ENCODE peak calls at places on chromosomes 16 and 17, in ten cellular contexts. One of them, this sample, is unnamed.

GRCh38 chr17:49967621-49968379 is 1.2 kb upstream of the DLX4 start:
- DNase-seq in uterus: no peak
- DNase-seq in epithelial cell of esophagus: no peak
- DNase-seq in choroid plexus epithelial cell: no peak
- DNase-seq in CD8-positive, alpha-beta T cell: no peak
- DNase-seq in A673: no peak
- DNase-seq in AG10803: no peak
- DNase-seq in HFFc6: no peak
- DNase-seq in activated B cell treated with CpG ODN at 0.5 μM for 24 hours: no peak
- DNase-seq in GM12878: no peak
- DNase-seq in this sample: no peak

GRCh38 chr17:17028059-17028877 is 14.0 kb upstream of the MPRIP start:
- DNase-seq in uterus: no peak
- DNase-seq in epithelial cell of esophagus: peak; percentile 99
- DNase-seq in choroid plexus epithelial cell: peak; percentile 59
- DNase-seq in CD8-positive, alpha-beta T cell: no peak
- DNase-seq in A673: no peak
- DNase-seq in AG10803: peak; percentile 90
- DNase-seq in HFFc6: peak; percentile 95
- DNase-seq in activated B cell treated with CpG ODN at 0.5 μM for 24 hours: no peak
- DNase-seq in GM12878: no peak
- DNase-seq in this sample: no peak

GRCh38 chr16:21161211-21161610 is 2.7 kb downstream of the LDAF1 start:
- DNase-seq in uterus: no peak
- DNase-seq in epithelial cell of esophagus: no peak
- DNase-seq in choroid plexus epithelial cell: peak; percentile 27
- DNase-seq in CD8-positive, alpha-beta T cell: no peak
- DNase-seq in A673: no peak
- DNase-seq in AG10803: peak; percentile 57
- DNase-seq in HFFc6: no peak
- DNase-seq in activated B cell treated with CpG ODN at 0.5 μM for 24 hours: no peak
- DNase-seq in GM12878: no peak
- DNase-seq in this sample: no peak

GRCh38 chr16:490768-491167 is 36.7 kb upstream of the CAPN15 start:
- DNase-seq in uterus: no peak
- DNase-seq in epithelial cell of esophagus: no peak
- DNase-seq in choroid plexus epithelial cell: no peak
- DNase-seq in CD8-positive, alpha-beta T cell: no peak
- DNase-seq in A673: no peak
- DNase-seq in AG10803: no peak
- DNase-seq in HFFc6: no peak
- DNase-seq in activated B cell treated with CpG ODN at 0.5 μM for 24 hours: no peak
- DNase-seq in GM12878: no peak
- DNase-seq in this sample: no peak

GRCh38 chr17:65413390-65413789 is 148.1 kb downstream of the AXIN2 start:
- DNase-seq in uterus: no peak
- DNase-seq in epithelial cell of esophagus: no peak
- DNase-seq in choroid plexus epithelial cell: no peak
- DNase-seq in CD8-positive, alpha-beta T cell: no peak
- DNase-seq in A673: no peak
- DNase-seq in AG10803: no peak
- DNase-seq in HFFc6: no peak
- DNase-seq in activated B cell treated with CpG ODN at 0.5 μM for 24 hours: no peak
- DNase-seq in GM12878: no peak
- DNase-seq in this sample: no peak

GRCh38 chr16:12089492-12090161 is 113.1 kb downstream of the SNX29 start:
- DNase-seq in uterus: peak; percentile 34
- DNase-seq in epithelial cell of esophagus: peak; percentile 62
- DNase-seq in choroid plexus epithelial cell: peak; percentile 80
- DNase-seq in CD8-positive, alpha-beta T cell: peak; percentile 22
- DNase-seq in A673: peak; percentile 14
- DNase-seq in AG10803: peak; percentile 67
- DNase-seq in HFFc6: no peak
- DNase-seq in activated B cell treated with CpG ODN at 0.5 μM for 24 hours: peak; percentile 37
- DNase-seq in GM12878: no peak
- DNase-seq in this sample: peak; percentile 27

GRCh38 chr17:32746698-32747097 is 130.2 kb downstream of the MYO1D start:
- DNase-seq in uterus: no peak
- DNase-seq in epithelial cell of esophagus: peak; percentile 83
- DNase-seq in choroid plexus epithelial cell: peak; percentile 80
- DNase-seq in CD8-positive, alpha-beta T cell: no peak
- DNase-seq in A673: no peak
- DNase-seq in AG10803: peak; percentile 70
- DNase-seq in HFFc6: peak; percentile 54
- DNase-seq in activated B cell treated with CpG ODN at 0.5 μM for 24 hours: no peak
- DNase-seq in GM12878: no peak
- DNase-seq in this sample: no peak

GRCh38 chr17:20121359-20122235 is 112.4 kb downstream of the SPECC1 start:
- DNase-seq in uterus: peak; percentile 58
- DNase-seq in epithelial cell of esophagus: peak; percentile 67
- DNase-seq in choroid plexus epithelial cell: peak; percentile 72
- DNase-seq in CD8-positive, alpha-beta T cell: peak; percentile 71
- DNase-seq in A673: peak; percentile 53
- DNase-seq in AG10803: peak; percentile 62
- DNase-seq in HFFc6: peak; percentile 35
- DNase-seq in activated B cell treated with CpG ODN at 0.5 μM for 24 hours: peak; percentile 52
- DNase-seq in GM12878: peak; percentile 23
- DNase-seq in this sample: peak; percentile 73

GRCh38 chr16:88345943-88346560 is 36.7 kb upstream of the ZNF469 start:
- DNase-seq in uterus: peak; percentile 51
- DNase-seq in epithelial cell of esophagus: no peak
- DNase-seq in choroid plexus epithelial cell: no peak
- DNase-seq in CD8-positive, alpha-beta T cell: no peak
- DNase-seq in A673: no peak
- DNase-seq in AG10803: no peak
- DNase-seq in HFFc6: no peak
- DNase-seq in activated B cell treated with CpG ODN at 0.5 μM for 24 hours: no peak
- DNase-seq in GM12878: no peak
- DNase-seq in this sample: no peak

GRCh38 chr16:88343276-88343791 is 39.4 kb upstream of the ZNF469 start:
- DNase-seq in uterus: no peak
- DNase-seq in epithelial cell of esophagus: no peak
- DNase-seq in choroid plexus epithelial cell: no peak
- DNase-seq in CD8-positive, alpha-beta T cell: no peak
- DNase-seq in A673: no peak
- DNase-seq in AG10803: no peak
- DNase-seq in HFFc6: no peak
- DNase-seq in activated B cell treated with CpG ODN at 0.5 μM for 24 hours: no peak
- DNase-seq in GM12878: no peak
- DNase-seq in this sample: no peak

GRCh38 chr16:88345031-88345942 is 37.5 kb upstream of the ZNF469 start:
- DNase-seq in uterus: no peak
- DNase-seq in epithelial cell of esophagus: no peak
- DNase-seq in choroid plexus epithelial cell: no peak
- DNase-seq in CD8-positive, alpha-beta T cell: no peak
- DNase-seq in A673: no peak
- DNase-seq in AG10803: no peak
- DNase-seq in HFFc6: no peak
- DNase-seq in activated B cell treated with CpG ODN at 0.5 μM for 24 hours: no peak
- DNase-seq in GM12878: no peak
- DNase-seq in this sample: no peak

GRCh38 chr16:88342491-88342890 is 40.3 kb upstream of the ZNF469 start:
- DNase-seq in uterus: no peak
- DNase-seq in epithelial cell of esophagus: no peak
- DNase-seq in choroid plexus epithelial cell: no peak
- DNase-seq in CD8-positive, alpha-beta T cell: no peak
- DNase-seq in A673: no peak
- DNase-seq in AG10803: no peak
- DNase-seq in HFFc6: no peak
- DNase-seq in activated B cell treated with CpG ODN at 0.5 μM for 24 hours: no peak
- DNase-seq in GM12878: no peak
- DNase-seq in this sample: no peak

DNA sequence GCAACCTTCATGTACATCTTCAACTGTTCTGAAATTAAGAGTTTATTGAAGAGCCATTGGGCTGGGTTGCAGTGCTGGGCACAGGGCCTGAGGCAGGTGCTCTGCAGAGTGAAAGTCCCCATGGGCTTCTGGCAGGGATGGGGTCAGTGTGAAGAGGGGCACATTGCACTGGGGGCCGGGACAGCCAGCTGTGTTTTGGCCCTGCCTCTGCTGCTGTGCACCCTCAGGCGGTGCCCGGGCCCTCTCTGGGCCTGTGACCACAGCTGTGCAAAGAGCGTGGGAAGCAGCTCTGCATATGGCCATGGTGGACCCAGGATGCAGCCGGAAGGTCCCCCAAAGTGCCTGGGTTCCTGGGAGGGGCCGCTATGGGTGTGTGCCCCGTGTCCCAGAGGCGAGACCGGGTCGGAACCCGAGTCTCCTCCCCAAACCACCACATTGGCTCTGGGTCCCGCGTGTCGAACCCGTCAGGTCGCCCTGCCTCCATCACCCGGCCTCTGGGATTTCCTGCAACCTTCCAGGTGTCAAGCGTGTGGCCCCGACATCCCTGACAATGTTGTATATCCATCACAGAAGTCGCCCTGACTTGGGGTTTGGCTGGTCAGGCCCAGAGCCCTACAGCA is 38.2 kb upstream of the ZNF469 start:
- DNase-seq in uterus: no peak
- DNase-seq in epithelial cell of esophagus: no peak
- DNase-seq in choroid plexus epithelial cell: no peak
- DNase-seq in CD8-positive, alpha-beta T cell: no peak
- DNase-seq in A673: no peak
- DNase-seq in AG10803: no peak
- DNase-seq in HFFc6: no peak
- DNase-seq in activated B cell treated with CpG ODN at 0.5 μM for 24 hours: no peak
- DNase-seq in GM12878: no peak
- DNase-seq in this sample: no peak
- TF ChIP-seq CTCF in uterus: no peak
- TF ChIP-seq CTCF in epithelial cell of esophagus: no peak
- TF ChIP-seq CTCF in choroid plexus epithelial cell: no peak
- TF ChIP-seq CTCF in CD8-positive, alpha-beta T cell: no peak
- TF ChIP-seq CTCF in A673: no peak
- TF ChIP-seq CTCF in AG10803: no peak
- TF ChIP-seq CTCF in HFFc6: no peak
- TF ChIP-seq CTCF in activated B cell treated with CpG ODN at 0.5 μM for 24 hours: no peak
- TF ChIP-seq CTCF in GM12878: no peak
- TF ChIP-seq CTCF in this sample: no peak

DNA sequence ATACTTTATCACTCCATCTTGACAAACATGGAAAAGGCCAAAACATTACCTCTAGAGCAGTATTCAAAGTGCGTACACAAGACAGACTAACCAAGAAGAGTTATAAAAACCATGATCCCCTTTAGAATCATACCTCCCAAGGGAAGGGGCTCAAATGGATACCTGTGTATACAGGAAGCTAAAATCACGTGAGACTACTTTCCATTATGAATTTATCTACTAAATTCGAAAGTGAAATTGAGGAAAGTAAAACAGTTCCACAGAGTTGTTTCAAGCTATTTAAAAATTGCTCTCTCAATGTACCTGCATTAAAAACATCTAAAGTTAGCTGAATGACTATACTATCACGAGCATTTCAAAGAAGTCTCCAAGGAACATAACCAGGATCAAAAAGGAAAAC is 32.7 kb downstream of the AP1G1 start:
- DNase-seq in uterus: no peak
- DNase-seq in epithelial cell of esophagus: no peak
- DNase-seq in choroid plexus epithelial cell: no peak
- DNase-seq in CD8-positive, alpha-beta T cell: no peak
- DNase-seq in A673: no peak
- DNase-seq in AG10803: no peak
- DNase-seq in HFFc6: no peak
- DNase-seq in activated B cell treated with CpG ODN at 0.5 μM for 24 hours: no peak
- DNase-seq in GM12878: peak; percentile 15
- DNase-seq in this sample: no peak
- TF ChIP-seq CTCF in uterus: no peak
- TF ChIP-seq CTCF in epithelial cell of esophagus: no peak
- TF ChIP-seq CTCF in choroid plexus epithelial cell: no peak
- TF ChIP-seq CTCF in CD8-positive, alpha-beta T cell: no peak
- TF ChIP-seq CTCF in A673: no peak
- TF ChIP-seq CTCF in AG10803: no peak
- TF ChIP-seq CTCF in HFFc6: no peak
- TF ChIP-seq CTCF in activated B cell treated with CpG ODN at 0.5 μM for 24 hours: no peak
- TF ChIP-seq CTCF in GM12878: no peak
- TF ChIP-seq CTCF in this sample: no peak

DNA sequence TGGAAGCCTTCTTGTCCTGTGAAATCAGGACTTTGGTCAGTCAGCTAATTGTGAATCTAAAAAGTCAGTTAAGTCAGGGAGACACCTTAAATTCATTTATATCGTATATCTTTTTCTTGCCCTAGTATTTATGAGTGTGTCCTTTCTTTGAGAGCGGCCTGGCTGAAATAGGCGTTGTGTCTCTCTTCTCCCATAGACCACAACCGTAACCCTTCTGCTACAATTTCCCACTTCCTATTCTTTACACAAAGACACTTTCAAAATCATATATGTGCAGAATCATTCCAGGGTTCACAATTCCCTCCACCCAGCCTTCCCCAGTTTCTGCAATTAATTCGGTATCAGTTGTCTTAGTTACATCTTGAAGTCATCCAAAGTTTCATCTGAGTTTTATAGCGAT is 14.0 kb upstream of the COTL1 start:
- DNase-seq in uterus: no peak
- DNase-seq in epithelial cell of esophagus: no peak
- DNase-seq in choroid plexus epithelial cell: no peak
- DNase-seq in CD8-positive, alpha-beta T cell: no peak
- DNase-seq in A673: no peak
- DNase-seq in AG10803: no peak
- DNase-seq in HFFc6: no peak
- DNase-seq in activated B cell treated with CpG ODN at 0.5 μM for 24 hours: no peak
- DNase-seq in GM12878: no peak
- DNase-seq in this sample: no peak
- TF ChIP-seq CTCF in uterus: no peak
- TF ChIP-seq CTCF in epithelial cell of esophagus: no peak
- TF ChIP-seq CTCF in choroid plexus epithelial cell: no peak
- TF ChIP-seq CTCF in CD8-positive, alpha-beta T cell: no peak
- TF ChIP-seq CTCF in A673: no peak
- TF ChIP-seq CTCF in AG10803: no peak
- TF ChIP-seq CTCF in HFFc6: no peak
- TF ChIP-seq CTCF in activated B cell treated with CpG ODN at 0.5 μM for 24 hours: no peak
- TF ChIP-seq CTCF in GM12878: no peak
- TF ChIP-seq CTCF in this sample: no peak

DNA sequence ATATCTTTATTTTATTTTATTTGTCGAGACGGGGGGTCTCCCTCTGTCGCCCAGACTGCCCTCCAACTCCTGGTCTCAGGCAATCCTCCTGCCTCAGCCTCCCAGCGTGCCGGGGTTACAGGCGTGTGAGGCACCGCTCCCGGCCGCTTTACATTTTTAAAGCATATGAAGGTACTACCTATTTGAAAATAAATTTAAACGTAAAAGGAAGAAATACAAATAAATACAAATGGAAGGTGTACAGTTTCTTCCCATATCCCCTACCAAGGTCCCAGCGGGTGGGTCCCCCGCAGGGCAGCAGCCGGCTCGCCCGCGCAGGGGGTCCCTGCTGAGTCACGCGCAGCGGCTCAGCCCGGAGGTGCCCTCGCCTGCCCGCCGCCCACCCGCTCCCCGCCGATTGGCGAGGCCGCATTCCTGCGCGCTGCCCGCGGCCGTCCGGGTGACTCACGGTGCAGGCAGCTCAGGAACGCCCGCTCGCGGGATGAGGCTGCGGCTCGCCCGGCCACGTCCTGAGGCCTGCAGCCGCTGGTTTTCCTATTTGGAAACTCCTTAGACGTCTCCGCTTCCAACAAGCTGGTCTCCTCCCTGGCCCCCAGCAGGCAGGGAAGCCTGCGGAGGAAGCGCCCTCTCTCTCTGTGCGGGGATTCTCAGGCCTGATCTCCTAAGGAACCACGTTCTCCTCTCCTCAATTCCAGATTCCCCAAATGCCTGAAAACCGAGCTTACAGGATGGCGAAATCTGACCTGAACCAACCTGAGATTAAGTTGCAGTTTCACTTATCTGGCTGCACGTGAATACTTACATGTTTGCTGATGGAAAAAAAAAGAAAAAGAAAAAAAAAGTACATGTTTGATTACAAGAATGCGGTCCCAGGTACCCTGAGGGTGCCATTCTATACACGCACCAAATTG is 54.8 kb upstream of the MAP3K14 start:
- DNase-seq in uterus: peak; percentile 79
- DNase-seq in epithelial cell of esophagus: peak; percentile 96
- DNase-seq in choroid plexus epithelial cell: peak; percentile 97
- DNase-seq in CD8-positive, alpha-beta T cell: peak; percentile 18
- DNase-seq in A673: peak; percentile 82
- DNase-seq in AG10803: peak; percentile 98
- DNase-seq in HFFc6: peak; percentile 92
- DNase-seq in activated B cell treated with CpG ODN at 0.5 μM for 24 hours: peak; percentile 31
- DNase-seq in GM12878: no peak
- DNase-seq in this sample: peak; percentile 90
- TF ChIP-seq CTCF in uterus: peak; percentile 16
- TF ChIP-seq CTCF in epithelial cell of esophagus: no peak
- TF ChIP-seq CTCF in choroid plexus epithelial cell: no peak
- TF ChIP-seq CTCF in CD8-positive, alpha-beta T cell: no peak
- TF ChIP-seq CTCF in A673: no peak
- TF ChIP-seq CTCF in AG10803: peak; percentile 35
- TF ChIP-seq CTCF in HFFc6: no peak
- TF ChIP-seq CTCF in activated B cell treated with CpG ODN at 0.5 μM for 24 hours: no peak
- TF ChIP-seq CTCF in GM12878: no peak
- TF ChIP-seq CTCF in this sample: no peak